ENCODE peak calls at places on chromosomes 1 and 21, in ten cellular contexts. R is right atrium auricular region; P is breast epithelium; Y is CD4-positive, alpha-beta T cell; L is nephron progenitor cell; C is activated CD8-positive, alpha-beta T cell treated with anti-CD3 and anti-CD28 coated beads for 36 hours; W is foreskin fibroblast; S is GM12865; T is astrocyte of the spinal cord; G is mammary epithelial cell. E is an unnamed sample.
A peak's percentile ranks its signal among the peaks of the same experiment; 100 is the strongest.

GRCh38 chr1:158180741-158181576 is at the start of gene CD1D:
- DNase-seq in S (peak; percentile 20), R (no peak), L (peak; percentile 68), W (peak; percentile 29), P (no peak), Y (no peak), T (peak; percentile 7), G (peak; percentile 27), C (peak; percentile 12), E (no peak)

GRCh38 chr1:36322786-36323635 is 434 bp downstream of the EVA1B start:
- DNase-seq in L (peak; percentile 65), T (peak; percentile 61), Y (no peak), W (peak; percentile 90), S (peak; percentile 38), C (peak; percentile 81), G (peak; percentile 12), P (no peak), R (peak; percentile 64), E (no peak)

GRCh38 chr1:223486366-223486765 is 93.2 kb downstream of the CCDC185 start:
- DNase-seq in Y (no peak), L (no peak), P (no peak), S (no peak), W (no peak), R (no peak), T (no peak), G (no peak), C (no peak), E (no peak)

GRCh38 chr1:26530898-26531598 is 1.5 kb downstream of the RPS6KA1 start:
- DNase-seq in Y (no peak), W (peak; percentile 47), C (no peak), S (peak; percentile 40), P (peak; percentile 67), T (peak; percentile 50), G (peak; percentile 97), L (peak; percentile 37), R (no peak), E (no peak)

GRCh38 chr1:151514366-151514765 is 3.2 kb downstream of the CGN start:
- DNase-seq in R (no peak), Y (no peak), S (no peak), G (no peak), W (no peak), L (no peak), C (no peak), T (no peak), P (no peak), E (no peak)

GRCh38 chr1:29478879-29479278 is 242.6 kb downstream of the PTPRU start:
- DNase-seq in Y (no peak), T (no peak), S (no peak), W (no peak), C (no peak), G (no peak), P (no peak), R (no peak), L (no peak), E (peak; percentile 68)

GRCh38 chr1:172930142-172930541 is 120.6 kb downstream of the TNFSF18 start:
- DNase-seq in W (no peak), C (no peak), R (no peak), T (no peak), L (no peak), Y (no peak), S (no peak), P (no peak), G (no peak), E (no peak)

GRCh38 chr21:36166705-36167104 is 10.1 kb downstream of the DOP1B start:
- DNase-seq in G (no peak), L (peak; percentile 26), Y (no peak), R (no peak), S (no peak), C (no peak), W (no peak), P (no peak), T (no peak), E (no peak)

GRCh38 chr21:37454869-37455503 is 88.4 kb downstream of the DYRK1A start:
- DNase-seq in Y (no peak), S (no peak), P (no peak), C (no peak), T (no peak), R (no peak), W (no peak), G (no peak), L (no peak), E (no peak)

GRCh38 chr1:44390277-44390676 is 14.8 kb upstream of the RNF220 start:
- DNase-seq in L (no peak), T (peak; percentile 86), C (no peak), Y (no peak), W (peak; percentile 60), S (no peak), P (no peak), R (no peak), G (peak; percentile 55), E (no peak)

GRCh38 chr21:41958886-41959563 is 5.2 kb upstream of the C2CD2 start:
- DNase-seq in P (peak; percentile 74), T (no peak), W (no peak), R (no peak), Y (no peak), S (no peak), C (no peak), G (peak; percentile 81), L (no peak), E (no peak)

GRCh38 chr1:61078611-61079010 is 3.8 kb upstream of the NFIA start:
- DNase-seq in L (no peak), W (no peak), S (no peak), P (no peak), C (no peak), T (peak; percentile 46), Y (no peak), G (no peak), R (no peak), E (no peak)

GRCh38 chr1:210231846-210232523 is 611 bp upstream of the SERTAD4 start:
- DNase-seq in P (no peak), S (no peak), T (peak; percentile 71), L (no peak), R (no peak), Y (no peak), C (no peak), G (peak; percentile 72), W (peak; percentile 82), E (no peak)

GRCh38 chr1:85584264-85584781 is 3.8 kb downstream of the CCN1 start:
- DNase-seq in Y (no peak), S (no peak), R (no peak), T (peak; percentile 95), P (no peak), C (no peak), L (no peak), W (peak; percentile 89), G (peak; percentile 50), E (no peak)

GRCh38 chr1:164051791-164052190 is 507.2 kb upstream of the PBX1 start:
- DNase-seq in P (no peak), W (peak; percentile 75), S (no peak), L (no peak), R (no peak), G (no peak), Y (no peak), C (no peak), T (no peak), E (no peak)

GRCh38 chr1:226588484-226588883 is 39.9 kb downstream of the STUM start:
- DNase-seq in G (no peak), R (no peak), P (no peak), C (no peak), S (no peak), W (no peak), Y (no peak), L (no peak), T (no peak), E (no peak)

GRCh38 chr1:33442141-33442540 is 11.2 kb upstream of the PHC2 start:
- DNase-seq in G (no peak), L (no peak), R (no peak), C (no peak), T (no peak), P (no peak), W (no peak), Y (no peak), S (no peak), E (no peak)

GRCh38 chr21:27076035-27076434 is 109.1 kb upstream of the ADAMTS5 start:
- DNase-seq in C (no peak), W (no peak), Y (no peak), L (no peak), G (no peak), S (no peak), T (no peak), R (no peak), P (no peak), E (no peak)

GRCh38 chr1:95340056-95340455 is 106.0 kb downstream of the RWDD3 start:
- DNase-seq in L (no peak), G (no peak), P (no peak), W (no peak), C (no peak), T (no peak), S (no peak), Y (no peak), R (no peak), E (no peak)

DNA sequence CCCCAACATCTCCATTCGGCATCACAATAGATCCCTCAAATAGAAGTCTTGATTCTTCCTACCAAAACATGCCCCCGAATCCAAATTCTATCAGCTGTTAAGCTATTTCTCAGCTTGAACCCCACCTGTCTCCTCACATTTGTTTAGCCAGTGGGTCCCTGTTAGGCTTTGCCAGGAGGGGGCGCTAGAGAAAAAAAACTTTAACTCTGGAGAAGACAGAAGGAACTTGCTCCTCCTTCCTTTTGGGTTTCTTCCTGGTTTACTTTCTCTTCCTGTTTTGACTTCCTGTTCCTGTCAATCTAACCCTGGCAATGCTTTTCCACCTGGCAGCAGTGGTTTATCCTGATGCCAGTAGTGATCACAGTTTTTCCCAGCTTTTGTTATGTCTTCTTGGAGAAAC is 95.6 kb upstream of the KCNK1 start:
- DNase-seq in W (no peak), C (peak; percentile 55), Y (no peak), S (peak; percentile 62), P (no peak), G (peak; percentile 54), T (peak; percentile 13), R (no peak), L (peak; percentile 46), E (no peak)
- TF ChIP-seq CTCF in W (peak; percentile 40), C (peak; percentile 71), Y (no peak), S (peak; percentile 59), P (no peak), G (peak; percentile 74), T (peak; percentile 61), R (peak; percentile 64), L (peak; percentile 48), E (peak; percentile 13)

GRCh38 chr1:219567341-219567947 is 45.5 kb downstream of the ZC3H11B start:
- DNase-seq in T (peak; percentile 71), L (no peak), S (peak; percentile 72), Y (no peak), C (no peak), R (no peak), G (peak; percentile 17), W (peak; percentile 74), P (no peak), E (no peak)
- TF ChIP-seq CTCF in T (peak; percentile 70), L (peak; percentile 54), S (peak; percentile 64), Y (no peak), C (no peak), R (peak; percentile 67), G (peak; percentile 55), W (peak; percentile 61), P (peak; percentile 10), E (peak; percentile 79)

GRCh38 chr1:181676269-181676668 is 193.0 kb downstream of the CACNA1E start:
- DNase-seq in R (no peak), C (peak; percentile 34), Y (no peak), P (no peak), S (peak; percentile 68), W (no peak), G (peak; percentile 26), T (peak; percentile 8), L (peak; percentile 30), E (no peak)
- TF ChIP-seq CTCF in R (peak; percentile 46), C (no peak), Y (no peak), P (no peak), S (peak; percentile 44), W (no peak), G (peak; percentile 42), T (peak; percentile 30), L (peak; percentile 54), E (peak; percentile 21)

GRCh38 chr1:5484451-5485165 is 507.6 kb downstream of the NPHP4 start:
- DNase-seq in L (no peak), P (no peak), R (no peak), G (no peak), W (no peak), C (no peak), T (no peak), Y (no peak), S (no peak), E (no peak)
- TF ChIP-seq CTCF in L (no peak), P (no peak), R (no peak), G (no peak), W (no peak), C (no peak), T (no peak), Y (no peak), S (no peak), E (no peak)